ENCODE peak calls at places on chromosomes 11 and 22, in four cellular contexts. M, R, B and F are unnamed samples.

GRCh38 chr11:12150831-12151382 is 40.5 kb downstream of the MICAL2 start:
- DNase-seq in R (peak), B (no peak), M (peak), F (peak)

GRCh38 chr22:23773247-23774113 is 831 bp downstream of the MMP11 start:
- DNase-seq in R (no peak), B (no peak), M (no peak), F (no peak)

GRCh38 chr22:37616205-37617083 is 7.8 kb downstream of the GGA1 start:
- DNase-seq in M (no peak), R (no peak), B (no peak), F (no peak)

GRCh38 chr22:39176067-39176621 is 23.7 kb upstream of the CBX7 start:
- DNase-seq in B (peak), M (peak), R (peak), F (peak)

GRCh38 chr11:44916316-44916715 is 34.4 kb downstream of the TP53I11 start:
- DNase-seq in M (no peak), R (no peak), B (no peak), F (no peak)

GRCh38 chr11:46696212-46696558 is 4.2 kb downstream of the ARHGAP1 start:
- DNase-seq in M (no peak), B (no peak), R (no peak), F (no peak)

GRCh38 chr11:110759972-110760381 is 47.7 kb upstream of the ARHGAP20 start:
- DNase-seq in M (no peak), R (peak), B (no peak), F (no peak)

GRCh38 chr11:65650547-65651338 is 12.0 kb downstream of the RELA start:
- DNase-seq in R (no peak), B (no peak), M (no peak), F (no peak)

GRCh38 chr11:103529217-103529684 is 420.0 kb downstream of the DYNC2H1 start:
- DNase-seq in M (no peak), R (peak), B (no peak), F (no peak)

GRCh38 chr11:119764108-119764874 is 35.3 kb upstream of the NECTIN1 start:
- DNase-seq in B (peak), R (peak), M (no peak), F (no peak)

GRCh38 chr11:111417766-111418435 is 38.8 kb upstream of the POU2AF1 start:
- DNase-seq in M (no peak), R (peak), B (peak), F (no peak)

GRCh38 chr11:118338637-118339061 is 3.9 kb downstream of the CD3D start:
- DNase-seq in M (no peak), R (no peak), B (no peak), F (no peak)

GRCh38 chr11:128713595-128713994 is 19.7 kb downstream of the FLI1 start:
- DNase-seq in B (no peak), M (no peak), R (no peak), F (no peak)

GRCh38 chr11:62928011-62928410 is 6.8 kb upstream of the CHRM1 start:
- DNase-seq in B (no peak), M (no peak), R (no peak), F (no peak)

GRCh38 chr11:111176603-111177002 is 68.9 kb upstream of the POU2AF2 start:
- DNase-seq in R (no peak), B (no peak), M (no peak), F (no peak)

GRCh38 chr22:36293606-36294292 is 40.8 kb downstream of the APOL1 start:
- DNase-seq in M (no peak), R (no peak), B (no peak), F (no peak)

GRCh38 chr11:103682318-103683184 is 353.9 kb upstream of the DDI1 start:
- DNase-seq in B (peak), M (peak), R (peak), F (peak)

GRCh38 chr11:95301497-95301896 is 70.5 kb upstream of the SESN3 start:
- DNase-seq in B (peak), R (no peak), M (no peak), F (no peak)

GRCh38 chr22:36577019-36577418 is 48.1 kb upstream of the EIF3D start:
- DNase-seq in R (peak), B (no peak), M (no peak), F (no peak)

GRCh38 chr11:102241026-102241425 is 76.3 kb upstream of the BIRC3 start:
- DNase-seq in M (no peak), B (no peak), R (peak), F (no peak)